ENCODE peak calls at places on chromosomes 16 and 17, in five cellular contexts. A is heart left ventricle, T is tibial nerve, B is transverse colon, L is Peyer's patch. V is an unnamed sample. For H3K27me3, the result is how much of the 10 kb centered on the place peaks cover.

GRCh38 chr17:66304304-66305174 is 2.1 kb downstream of the PRKCA start:
- DNase-seq in A (no peak), T (no peak), L (peak), B (peak), V (no peak)

GRCh38 chr17:36705651-36706436 is 104.5 kb downstream of the MRM1 start:
- DNase-seq in A (no peak), L (no peak), T (no peak), B (peak), V (no peak)

GRCh38 chr16:57658878-57659674 is 9.0 kb upstream of the ADGRG3 start:
- DNase-seq in B (no peak), L (no peak), A (no peak), T (no peak), V (no peak)

GRCh38 chr17:80789356-80789902 is 202.2 kb upstream of the CHMP6 start:
- DNase-seq in A (peak), B (no peak), L (no peak), T (peak), V (peak)

GRCh38 chr17:67241719-67242341 is 3.2 kb downstream of the HELZ start:
- DNase-seq in B (no peak), T (no peak), A (no peak), L (no peak), V (no peak)

GRCh38 chr17:69525920-69526841 is 111.7 kb downstream of the MAP2K6 start:
- DNase-seq in A (peak), B (peak), L (no peak), T (peak), V (peak)

GRCh38 chr17:38864636-38865398 is 5.0 kb upstream of the LASP1 start:
- DNase-seq in A (no peak), T (no peak), L (no peak), B (no peak), V (no peak)

GRCh38 chr17:50953518-50953830 is 87.3 kb upstream of the TOB1 start:
- DNase-seq in L (no peak), A (no peak), T (no peak), B (no peak), V (no peak)

GRCh38 chr16:53769787-53770186 is 65.8 kb downstream of the FTO start:
- DNase-seq in B (no peak), L (no peak), A (no peak), T (no peak), V (no peak)

GRCh38 chr17:61405047-61405685 is 5.5 kb downstream of the TBX2 start:
- DNase-seq in A (peak), B (no peak), T (no peak), L (peak), V (no peak)

GRCh38 chr17:64398330-64398729 is 7.7 kb upstream of the PECAM1 start:
- DNase-seq in B (no peak), T (no peak), A (no peak), L (peak), V (no peak)

GRCh38 chr17:80068301-80069160 is 32.1 kb downstream of the CCDC40 start:
- DNase-seq in A (peak), B (no peak), T (peak), L (no peak), V (peak)

GRCh38 chr16:14485131-14485551 is 144.9 kb downstream of the PARN start:
- DNase-seq in T (no peak), L (no peak), B (no peak), A (no peak), V (no peak)

GRCh38 chr16:14672403-14672971 is 21.6 kb downstream of the PLA2G10 start:
- DNase-seq in A (no peak), T (no peak), B (peak), L (no peak), V (no peak)

GRCh38 chr17:38885728-38886642 is 16.1 kb downstream of the LASP1 start:
- DNase-seq in A (no peak), T (no peak), B (no peak), L (no peak), V (no peak)

GRCh38 chr17:75783069-75783783 is 1.4 kb upstream of the UNK start:
- DNase-seq in L (no peak), T (peak), A (no peak), B (no peak), V (no peak)

GRCh38 chr17:57705921-57706695 is 39.0 kb downstream of the CCDC182 start:
- DNase-seq in L (no peak), B (no peak), T (no peak), A (no peak), V (no peak)

GRCh38 chr17:13735861-13736260 is 134.1 kb upstream of the HS3ST3A1 start:
- DNase-seq in A (no peak), T (no peak), L (no peak), B (no peak), V (no peak)

GRCh38 chr17:35537569-35538209 is at the start of gene SLFN12L:
- DNase-seq in A (no peak), B (no peak), L (no peak), T (no peak), V (no peak)

GRCh38 chr17:32253117-32253611 is 12.5 kb upstream of the RHBDL3 start:
- DNase-seq in A (peak), T (peak), B (peak), L (peak), V (peak)

GRCh38 chr17:67051837-67052236 is 7.5 kb downstream of the CACNG1 start:
- DNase-seq in L (no peak), A (no peak), B (no peak), T (no peak), V (no peak)

GRCh38 chr17:38534498-38534885 is 71.3 kb downstream of the SRCIN1 start:
- DNase-seq in T (no peak), L (no peak), B (no peak), A (no peak), V (no peak)

GRCh38 chr16:88967800-88968588 is 9.0 kb downstream of the CBFA2T3 start:
- DNase-seq in L (no peak), T (no peak), A (no peak), B (peak), V (no peak)

GRCh38 chr17:64459284-64459747 is 10.4 kb downstream of the MILR1 start:
- DNase-seq in T (no peak), A (no peak), B (peak), L (no peak), V (no peak)

GRCh38 chr17:66143657-66144282 is 48.2 kb downstream of the CEP112 start:
- DNase-seq in T (no peak), A (no peak), L (no peak), B (peak), V (no peak)

GRCh38 chr16:19291459-19291858 is 5.9 kb downstream of the CLEC19A start:
- DNase-seq in T (no peak), A (no peak), L (no peak), B (no peak), V (no peak)

GRCh38 chr16:89574681-89575246 is 794 bp upstream of the CPNE7 start:
- DNase-seq in A (no peak), T (no peak), B (peak), L (peak), V (no peak)

GRCh38 chr17:45656527-45657181 is 127.5 kb upstream of the CRHR1 start:
- DNase-seq in T (no peak), B (no peak), L (no peak), A (no peak), V (no peak)

GRCh38 chr17:17696871-17697633 is 15.8 kb downstream of the RAI1 start:
- DNase-seq in T (no peak), L (no peak), B (no peak), A (peak), V (no peak)
- TF ChIP-seq POLR2A in T (no peak), L (no peak), B (no peak), A (no peak), V (no peak)

DNA sequence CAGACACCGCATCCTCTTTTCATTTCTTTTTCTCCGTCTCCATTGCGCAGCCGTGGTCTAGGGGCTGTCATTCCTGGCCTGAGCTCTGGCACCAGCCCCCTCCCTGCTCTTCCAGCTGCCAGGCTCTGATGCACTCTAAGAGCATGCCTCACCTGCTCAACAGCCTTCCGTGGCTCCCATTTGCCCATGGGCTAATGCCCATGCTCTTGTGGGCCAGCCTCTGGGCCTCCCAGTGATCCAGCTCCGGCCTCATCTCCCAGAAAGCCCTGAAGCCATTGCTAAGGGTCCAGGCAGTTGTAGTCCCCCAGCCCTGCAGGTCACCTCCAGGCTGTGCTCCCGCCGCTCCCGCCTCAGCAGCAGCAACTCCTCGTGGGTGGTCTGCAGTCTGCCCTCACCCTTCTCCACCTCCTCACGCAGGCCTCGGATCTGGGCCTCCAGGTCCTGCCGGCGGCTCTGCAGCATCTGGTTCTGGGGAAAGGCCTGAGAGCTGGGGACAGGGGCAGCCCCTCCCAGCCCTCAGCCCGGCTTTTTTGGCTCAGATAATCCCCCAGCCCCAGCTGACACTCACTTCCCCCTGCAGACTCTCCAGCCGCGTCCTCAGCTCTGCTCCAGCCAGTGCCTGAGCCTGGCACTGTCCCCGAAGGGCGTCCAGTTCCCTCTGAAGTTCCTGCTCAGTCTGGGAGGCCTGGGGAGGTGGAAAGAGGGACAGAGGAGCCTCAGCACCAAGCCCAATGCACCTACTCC is 6.4 kb downstream of the BICDL2 start:
- DNase-seq in T (no peak), A (no peak), L (no peak), B (no peak), V (no peak)
- H3K27me3 ChIP-seq in T (half or more), A (under half), L (under half), B (half or more), V (under half)

GRCh38 chr16:55464375-55464774 is 14.6 kb upstream of the MMP2 start:
- DNase-seq in T (no peak), B (no peak), A (no peak), L (no peak), V (no peak)

GRCh38 chr16:55466209-55466608 is 12.8 kb upstream of the MMP2 start:
- DNase-seq in B (no peak), A (no peak), T (no peak), L (no peak), V (no peak)

GRCh38 chr16:55467898-55468297 is 11.1 kb upstream of the MMP2 start:
- DNase-seq in B (no peak), L (no peak), A (no peak), T (no peak), V (no peak)

GRCh38 chr16:55462241-55462640 is 16.8 kb upstream of the MMP2 start:
- DNase-seq in B (no peak), A (no peak), T (no peak), L (no peak), V (no peak)

GRCh38 chr16:55465077-55465896 is 13.7 kb upstream of the MMP2 start:
- DNase-seq in L (peak), A (peak), T (peak), B (peak), V (peak)
- TF ChIP-seq POLR2A in L (no peak), A (no peak), T (no peak), B (no peak), V (no peak)

GRCh38 chr16:56588781-56589140 is 567 bp upstream of the MT3 start:
- DNase-seq in T (no peak), L (no peak), B (no peak), A (no peak), V (no peak)

GRCh38 chr16:56591377-56592060 is 2.2 kb downstream of the MT3 start:
- DNase-seq in A (no peak), T (no peak), B (no peak), L (no peak), V (no peak)

GRCh38 chr16:56593573-56594291 is 4.4 kb downstream of the MT3 start:
- DNase-seq in B (no peak), T (no peak), L (no peak), A (no peak), V (no peak)

GRCh38 chr16:56589141-56590039 is at the start of gene MT3:
- DNase-seq in T (no peak), B (peak), A (peak), L (peak), V (no peak)

GRCh38 chr16:56594292-56594619 is 4.9 kb downstream of the MT3 start:
- DNase-seq in B (no peak), A (no peak), L (no peak), T (no peak), V (no peak)
- H3K27me3 ChIP-seq in B (under half), A (under half), L (under half), T (under half), V (under half)

DNA sequence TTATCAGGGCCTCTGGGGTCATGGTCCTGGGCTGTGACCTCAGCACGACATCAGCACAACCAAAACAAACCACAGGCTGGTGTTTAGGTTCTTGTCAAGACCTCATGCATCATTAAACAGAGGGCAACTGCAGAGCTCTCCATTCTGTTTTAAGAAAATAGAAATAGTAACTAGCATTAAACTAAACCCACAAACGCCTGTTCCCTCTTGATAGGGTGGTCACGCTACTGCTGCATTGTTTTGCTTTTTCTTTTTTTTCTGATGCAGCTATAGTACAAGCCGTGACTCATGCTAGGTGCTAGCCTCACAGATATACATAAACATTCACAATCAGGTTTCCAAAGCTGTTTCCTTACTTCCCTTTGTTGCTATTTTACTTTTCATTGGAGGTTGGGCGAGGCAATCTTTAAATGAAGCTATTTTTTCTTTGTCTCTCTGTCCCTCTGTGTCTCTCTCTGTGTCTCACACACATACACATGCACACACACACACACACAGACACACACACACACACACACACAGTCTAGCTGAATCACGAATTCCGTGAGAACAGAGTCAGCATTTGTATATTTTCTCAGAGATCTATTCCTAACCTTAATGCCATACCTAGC is 310.3 kb downstream of the CDH13 start:
- DNase-seq in B (no peak), A (no peak), L (no peak), T (no peak), V (no peak)
- TF ChIP-seq POLR2A in B (no peak), A (no peak), L (no peak), T (no peak), V (no peak)

GRCh38 chr17:44121997-44122824 is 1.2 kb downstream of the HDAC5 start:
- DNase-seq in L (no peak), A (no peak), T (no peak), B (no peak), V (no peak)
- H3K27me3 ChIP-seq in L (under half), A (under half), T (under half), B (under half), V (under half)

GRCh38 chr17:16444258-16444886 is 29.0 kb downstream of the TRPV2 start:
- DNase-seq in A (no peak), B (no peak), L (no peak), T (no peak), V (no peak)

GRCh38 chr17:16447676-16448075 is 32.3 kb downstream of the TRPV2 start:
- DNase-seq in L (no peak), T (no peak), A (no peak), B (no peak), V (no peak)

GRCh38 chr17:16448490-16448889 is 33.1 kb downstream of the TRPV2 start:
- DNase-seq in A (no peak), T (no peak), B (no peak), L (no peak), V (no peak)

GRCh38 chr17:16449121-16449570 is 33.8 kb downstream of the TRPV2 start:
- DNase-seq in L (no peak), A (no peak), T (no peak), B (no peak), V (no peak)

DNA sequence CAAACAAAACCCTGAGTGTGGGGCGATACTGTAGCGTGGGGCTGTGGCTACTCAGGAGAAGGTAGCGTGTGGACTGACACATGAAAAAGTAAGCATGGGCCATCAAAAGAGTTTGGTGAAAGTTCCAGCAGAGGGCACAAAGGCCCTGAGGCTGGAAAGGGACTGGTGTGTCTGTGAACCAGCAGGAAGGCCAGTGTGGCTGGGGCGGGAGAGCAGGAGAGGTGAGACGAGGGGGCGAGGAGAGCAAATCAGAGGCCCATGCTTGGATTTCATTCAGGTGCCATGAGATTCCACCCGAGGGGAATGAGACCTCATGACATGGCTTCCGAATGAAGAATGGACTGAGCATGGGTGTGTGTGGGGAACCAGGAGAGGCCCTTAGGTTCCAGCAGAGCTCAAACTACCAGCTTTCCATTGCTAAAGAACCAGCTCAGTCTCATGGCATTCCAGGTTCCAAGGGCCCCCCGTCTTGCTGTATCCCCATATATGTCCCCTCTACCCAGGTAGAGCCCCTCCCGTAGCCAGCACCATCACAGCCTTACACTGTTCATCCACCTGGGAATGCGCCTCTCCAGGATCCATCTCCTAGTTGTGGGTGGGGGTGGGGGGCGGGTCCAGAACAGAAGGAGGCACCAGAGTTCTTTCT is 31.1 kb downstream of the TRPV2 start:
- DNase-seq in T (no peak), A (no peak), B (no peak), L (no peak), V (no peak)
- TF ChIP-seq POLR2A in T (no peak), A (no peak), B (no peak), L (no peak), V (no peak)

GRCh38 chr16:86306811-86307517 is 203.4 kb upstream of the FOXF1 start:
- DNase-seq in L (no peak), T (no peak), B (no peak), A (no peak), V (peak)
- H3K27me3 ChIP-seq in L (under half), T (under half), B (under half), A (under half), V (under half)

GRCh38 chr16:66521951-66522771 is 27.8 kb downstream of the TK2 start:
- DNase-seq in L (peak), A (no peak), T (no peak), B (peak), V (no peak)
- TF ChIP-seq POLR2A in L (no peak), A (no peak), T (no peak), B (no peak), V (no peak)

V was measured in uterus.